ENCODE peak calls at places on chromosomes 7 and 10, in seven cellular contexts. M is psoas muscle; W is CD4-positive, alpha-beta memory T cell; J is CD8-positive, alpha-beta memory T cell; Y is pancreas; F is esophagus muscularis mucosa; D is astrocyte. Z is an unnamed sample.

GRCh38 chr7:131623154-131623553 is 66.7 kb upstream of the PODXL start:
- DNase-seq in M (peak; percentile 61), Y (no peak), F (no peak), D (peak; percentile 39), J (no peak), W (no peak), Z (no peak)

GRCh38 chr7:36128448-36129047 is 24.5 kb upstream of the EEPD1 start:
- DNase-seq in F (peak; percentile 94), D (peak; percentile 89), W (no peak), M (peak; percentile 93), J (no peak), Y (peak; percentile 93), Z (no peak)

GRCh38 chr10:14879055-14879800 is 562 bp downstream of the SUV39H2 start:
- DNase-seq in Y (no peak), J (peak; percentile 10), W (peak; percentile 56), F (no peak), M (no peak), D (peak; percentile 5), Z (peak; percentile 18)

GRCh38 chr7:80876894-80877414 is 41.9 kb downstream of the SEMA3C start:
- DNase-seq in Y (no peak), M (no peak), W (no peak), J (no peak), F (no peak), D (peak; percentile 84), Z (no peak)

GRCh38 chr7:151085691-151086620 is at the start of gene AGAP3:
- DNase-seq in J (peak; percentile 49), D (peak; percentile 75), F (peak; percentile 96), Y (peak; percentile 95), W (peak; percentile 68), M (peak; percentile 93), Z (peak; percentile 46)

GRCh38 chr7:87128883-87129282 is 23.4 kb upstream of the DMTF1 start:
- DNase-seq in D (no peak), F (no peak), M (no peak), J (no peak), Y (no peak), W (no peak), Z (no peak)

GRCh38 chr10:6995339-6995738 is 415.3 kb upstream of the PRKCQ start:
- DNase-seq in J (no peak), M (no peak), W (no peak), F (no peak), Y (no peak), D (no peak), Z (no peak)

GRCh38 chr10:133277993-133278576 is 1.4 kb upstream of the ADAM8 start:
- DNase-seq in W (peak; percentile 44), D (no peak), M (peak; percentile 54), J (no peak), Y (no peak), F (no peak), Z (no peak)

GRCh38 chr7:100897772-100898454 is 2.2 kb upstream of the ACHE start:
- DNase-seq in D (no peak), M (no peak), F (no peak), Y (no peak), J (no peak), W (no peak), Z (no peak)

GRCh38 chr7:1666251-1666778 is 3.8 kb upstream of the ELFN1 start:
- DNase-seq in Y (no peak), J (no peak), F (no peak), M (peak; percentile 50), D (no peak), W (no peak), Z (no peak)

GRCh38 chr7:6451224-6451705 is 3.5 kb upstream of the DAGLB start:
- DNase-seq in D (no peak), W (no peak), Y (no peak), M (no peak), F (no peak), J (no peak), Z (no peak)

GRCh38 chr7:6446977-6447588 is 671 bp downstream of the DAGLB start:
- DNase-seq in D (peak; percentile 77), F (peak; percentile 94), M (peak; percentile 86), J (peak; percentile 7), Y (peak; percentile 84), W (peak; percentile 50), Z (peak; percentile 28)

GRCh38 chr7:6444516-6445269 is 3.1 kb downstream of the DAGLB start:
- DNase-seq in F (no peak), Y (no peak), J (no peak), D (peak; percentile 60), W (no peak), M (no peak), Z (no peak)

GRCh38 chr7:6448943-6449543 is 1.3 kb upstream of the DAGLB start:
- DNase-seq in J (no peak), D (no peak), W (no peak), M (no peak), Y (no peak), F (no peak), Z (no peak)

DNA sequence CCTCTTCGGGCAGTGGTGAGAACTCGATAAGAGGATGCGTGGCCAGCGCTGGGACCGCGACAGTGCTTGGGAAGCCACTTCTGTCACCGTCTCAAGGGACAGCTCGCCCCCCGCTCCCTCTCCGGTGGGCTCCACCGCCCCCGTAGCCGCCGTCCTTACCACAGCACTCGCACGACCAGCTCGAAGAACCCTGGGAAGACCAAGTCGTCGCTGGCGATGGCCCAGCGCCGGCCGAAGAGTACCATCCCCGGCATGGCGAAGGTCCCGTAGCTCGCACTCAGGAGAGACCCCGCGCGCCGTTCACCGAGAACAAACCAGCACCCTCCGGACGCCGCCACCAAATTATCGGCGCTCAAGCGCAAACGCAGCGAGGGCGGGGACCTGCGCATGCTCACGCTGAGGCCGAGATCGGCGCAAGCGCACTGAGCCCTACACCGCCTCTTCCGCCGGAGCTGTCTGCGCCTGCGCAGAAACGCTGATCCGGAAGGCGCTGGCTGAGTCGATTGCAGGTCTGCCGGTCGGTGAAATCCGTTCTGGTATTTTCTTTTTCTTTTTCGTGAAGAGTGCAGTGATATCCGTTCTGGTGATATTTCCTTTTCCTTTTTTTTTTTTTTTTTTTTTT is at the start of gene DAGLB:
- DNase-seq in M (peak; percentile 98), W (peak; percentile 94), J (peak; percentile 95), F (peak; percentile 95), Y (peak; percentile 97), D (peak; percentile 63), Z (peak; percentile 97)
- H3K4me1 ChIP-seq in M (peaks cover 38% of the 10 kb centered on the region), W (peaks cover 15% of the 10 kb centered on the region), J (peaks cover 7% of the 10 kb centered on the region), F (peaks cover 26% of the 10 kb centered on the region), Y (no peaks in the 10 kb centered on the region), D (peaks cover 23% of the 10 kb centered on the region), Z (peaks cover 8% of the 10 kb centered on the region)

GRCh38 chr7:154767821-154768415 is 235.0 kb downstream of the PAXIP1 start:
- DNase-seq in W (no peak), D (no peak), J (no peak), F (no peak), Y (no peak), M (no peak), Z (no peak)

GRCh38 chr7:154770361-154770760 is 232.6 kb downstream of the PAXIP1 start:
- DNase-seq in D (no peak), W (no peak), J (no peak), Y (no peak), M (no peak), F (no peak), Z (no peak)

GRCh38 chr7:154769527-154769926 is 233.4 kb downstream of the PAXIP1 start:
- DNase-seq in Y (no peak), M (no peak), D (no peak), F (no peak), W (no peak), J (no peak), Z (no peak)

GRCh38 chr7:154769011-154769410 is 233.9 kb downstream of the PAXIP1 start:
- DNase-seq in D (peak; percentile 54), W (no peak), F (no peak), M (no peak), Y (no peak), J (no peak), Z (no peak)

DNA sequence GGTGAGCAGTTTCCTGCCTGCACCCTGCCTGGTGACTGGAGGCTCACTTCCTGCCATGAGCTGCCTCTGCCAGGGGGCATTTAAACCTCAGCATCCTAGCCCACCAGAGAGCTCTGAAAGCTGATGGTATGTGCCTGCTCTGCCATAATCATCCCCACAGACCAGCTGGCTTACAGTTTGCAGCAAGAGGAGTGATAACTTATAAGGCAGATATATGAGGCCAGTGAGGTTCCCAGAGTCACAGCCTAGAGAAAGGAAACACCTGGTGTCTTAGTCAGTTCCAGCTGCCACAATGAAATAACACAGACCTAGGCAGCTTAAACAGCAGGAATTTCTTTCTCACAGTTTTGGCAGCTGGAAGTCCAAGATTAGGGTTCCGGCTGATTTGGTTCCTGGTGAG is 232.0 kb downstream of the PAXIP1 start:
- DNase-seq in W (no peak), F (no peak), D (no peak), J (no peak), M (no peak), Y (no peak), Z (no peak)
- H3K4me1 ChIP-seq in W (no peaks in the 10 kb centered on the region), F (no peaks in the 10 kb centered on the region), D (peaks cover 6% of the 10 kb centered on the region), J (no peaks in the 10 kb centered on the region), M (no peaks in the 10 kb centered on the region), Y (no peaks in the 10 kb centered on the region), Z (no peaks in the 10 kb centered on the region)

DNA sequence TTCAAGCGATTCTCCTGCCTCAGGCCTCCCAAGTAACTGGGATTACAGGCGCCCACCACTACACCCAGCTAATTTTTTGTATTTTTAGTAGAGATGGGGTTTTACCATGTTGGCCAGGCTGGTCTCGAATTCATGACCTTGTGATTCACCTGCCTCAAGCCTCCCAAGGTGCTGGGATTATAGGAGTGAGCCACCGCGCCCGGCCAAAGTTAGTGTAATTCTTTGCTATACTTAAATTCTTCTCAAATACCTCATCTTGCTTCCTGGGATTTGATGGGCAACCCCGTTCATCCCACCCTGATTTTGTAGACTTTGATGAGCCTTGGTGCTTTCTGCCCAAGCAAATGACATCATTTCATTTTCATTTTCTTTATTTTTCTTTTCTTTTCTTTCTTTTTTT is 54.5 kb downstream of the PAX2 start:
- DNase-seq in J (no peak), D (no peak), Y (no peak), F (no peak), W (no peak), M (no peak), Z (no peak)
- H3K4me1 ChIP-seq in J (no peaks in the 10 kb centered on the region), D (no peaks in the 10 kb centered on the region), Y (no peaks in the 10 kb centered on the region), F (no peaks in the 10 kb centered on the region), W (no peaks in the 10 kb centered on the region), M (no peaks in the 10 kb centered on the region), Z (no peaks in the 10 kb centered on the region)

GRCh38 chr10:50379652-50380051 is 128.3 kb upstream of the ASAH2 start:
- DNase-seq in D (no peak), Y (no peak), M (no peak), W (no peak), F (no peak), J (no peak), Z (no peak)

GRCh38 chr10:50384238-50384637 is 132.9 kb upstream of the ASAH2 start:
- DNase-seq in D (no peak), W (no peak), Y (no peak), J (no peak), F (no peak), M (no peak), Z (no peak)

GRCh38 chr10:50382576-50383023 is 131.3 kb upstream of the ASAH2 start:
- DNase-seq in W (no peak), Y (no peak), F (no peak), M (no peak), D (no peak), J (no peak), Z (no peak)

GRCh38 chr10:50384839-50385238 is 133.5 kb upstream of the ASAH2 start:
- DNase-seq in J (no peak), W (no peak), Y (no peak), D (no peak), M (no peak), F (no peak), Z (no peak)

DNA sequence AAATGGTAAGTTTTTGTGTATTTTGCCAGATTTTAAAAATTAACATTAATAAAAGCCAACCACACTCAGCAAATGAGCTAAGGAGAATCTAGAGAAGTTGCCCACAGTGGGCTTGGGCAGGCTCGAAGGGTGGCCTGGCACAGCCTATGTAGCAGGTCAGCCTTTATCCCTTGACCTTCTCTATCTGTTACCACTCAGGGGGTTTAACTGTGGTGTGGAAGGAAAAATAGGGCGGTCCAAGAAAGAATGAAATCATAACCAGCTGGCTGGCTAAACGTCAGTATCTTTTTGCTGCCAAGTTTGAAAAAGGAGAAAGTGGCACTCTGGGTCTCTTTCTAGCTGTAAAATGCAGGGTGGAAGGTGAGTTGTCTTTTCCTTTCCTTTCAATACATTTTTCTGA is 130.3 kb upstream of the ASAH2 start:
- DNase-seq in W (no peak), D (no peak), Y (no peak), F (no peak), M (no peak), J (no peak), Z (no peak)
- H3K4me1 ChIP-seq in W (peaks cover 11% of the 10 kb centered on the region), D (no peaks in the 10 kb centered on the region), Y (no peaks in the 10 kb centered on the region), F (peaks cover 45% of the 10 kb centered on the region), M (peaks cover 49% of the 10 kb centered on the region), J (no peaks in the 10 kb centered on the region), Z (no peaks in the 10 kb centered on the region)